ENCODE peak calls at places on chromosomes 5 and 9, in nine cellular contexts. I is pancreas; M is HFF-Myc; C is endothelial cell; O is body of pancreas; W is amygdala; F is activated CD4-positive, alpha-beta memory T cell treated with anti-CD3 and anti-CD28 coated beads, Interleukin-2, amount 10 ng/mL, durations not matched to agents 7 days and 5 days; X is effector memory CD4-positive, alpha-beta T cell; T is NCI-H2107. Z is an unnamed sample.

GRCh38 chr5:171882118-171882517 is 96.5 kb downstream of the SMIM23 start:
- DNase-seq in O (no peak), F (no peak), C (no peak), I (no peak), W (no peak), T (no peak), X (no peak), M (no peak), Z (no peak)

GRCh38 chr5:916441-917293 is 24.0 kb downstream of the TRIP13 start:
- DNase-seq in F (no peak), M (no peak), C (no peak), W (no peak), T (no peak), O (peak), I (no peak), X (no peak), Z (no peak)

GRCh38 chr5:158406884-158407790 is 548.2 kb upstream of the CLINT1 start:
- DNase-seq in M (no peak), W (no peak), T (no peak), X (no peak), O (no peak), I (no peak), F (no peak), C (no peak), Z (peak)

GRCh38 chr5:60801406-60802090 is 42.5 kb downstream of the ELOVL7 start:
- DNase-seq in C (no peak), F (no peak), O (no peak), W (no peak), X (no peak), I (no peak), T (no peak), M (no peak), Z (no peak)

GRCh38 chr9:81686614-81687520 is 2.5 kb downstream of the TLE1 start:
- DNase-seq in C (peak), T (peak), X (no peak), F (no peak), M (no peak), O (peak), W (peak), I (peak), Z (peak)

GRCh38 chr9:34653610-34654072 is 1.7 kb downstream of the IL11RA start:
- DNase-seq in F (no peak), W (peak), T (no peak), O (no peak), I (peak), X (no peak), M (no peak), C (no peak), Z (peak)

GRCh38 chr9:89777544-89777943 is 172.7 kb downstream of the GADD45G start:
- DNase-seq in C (no peak), M (no peak), X (no peak), I (no peak), T (no peak), W (no peak), O (no peak), F (no peak), Z (no peak)

GRCh38 chr5:142385194-142385593 is 60.4 kb upstream of the SPRY4 start:
- DNase-seq in X (no peak), I (no peak), M (no peak), F (no peak), C (no peak), W (no peak), O (no peak), T (no peak), Z (peak)

GRCh38 chr9:131657031-131657377 is 82.9 kb downstream of the RAPGEF1 start:
- DNase-seq in F (no peak), X (peak), C (no peak), W (no peak), I (no peak), O (no peak), M (no peak), T (no peak), Z (no peak)

GRCh38 chr5:153831976-153832375 is 206.7 kb downstream of the FAM114A2 start:
- DNase-seq in M (no peak), I (no peak), C (no peak), O (no peak), X (no peak), W (no peak), T (no peak), F (no peak), Z (peak)

GRCh38 chr5:15446552-15446951 is 53.4 kb upstream of the FBXL7 start:
- DNase-seq in M (no peak), W (no peak), O (no peak), F (no peak), I (no peak), X (no peak), T (no peak), C (no peak), Z (no peak)

GRCh38 chr5:31936699-31937098 is 237.4 kb downstream of the GOLPH3 start:
- DNase-seq in O (no peak), T (no peak), C (no peak), I (no peak), W (no peak), X (no peak), F (no peak), M (no peak), Z (no peak)

GRCh38 chr9:79280691-79281090 is 291.1 kb upstream of the TLE4 start:
- DNase-seq in T (no peak), I (no peak), F (no peak), M (no peak), W (no peak), O (no peak), X (no peak), C (no peak), Z (no peak)

GRCh38 chr5:66606713-66607112 is 10.5 kb downstream of the MAST4 start:
- DNase-seq in C (no peak), F (no peak), O (no peak), I (no peak), T (no peak), X (no peak), W (no peak), M (no peak), Z (no peak)

GRCh38 chr5:159230657-159231056 is 21.3 kb upstream of the RNF145 start:
- DNase-seq in C (no peak), M (no peak), X (no peak), T (no peak), I (no peak), F (no peak), W (no peak), O (no peak), Z (no peak)

GRCh38 chr5:68419637-68420452 is 204.3 kb downstream of the PIK3R1 start:
- DNase-seq in W (no peak), T (no peak), F (no peak), I (no peak), C (no peak), O (no peak), X (no peak), M (peak), Z (peak)

GRCh38 chr9:110156902-110157301 is 51.1 kb downstream of the C9orf152 start:
- DNase-seq in C (no peak), X (no peak), W (no peak), M (peak), F (peak), O (no peak), T (no peak), I (no peak), Z (no peak)

GRCh38 chr5:172418847-172419810 is 35.2 kb downstream of the SH3PXD2B start:
- DNase-seq in F (no peak), C (no peak), O (peak), W (no peak), I (peak), M (no peak), T (no peak), X (no peak), Z (no peak)

GRCh38 chr9:111986035-111986556 is 89.5 kb downstream of the UGCG start:
- DNase-seq in C (no peak), T (no peak), M (no peak), X (no peak), I (no peak), W (no peak), O (no peak), F (no peak), Z (no peak)

GRCh38 chr5:159316519-159317383 is 13.5 kb downstream of the IL12B start:
- DNase-seq in F (peak), O (peak), W (no peak), T (no peak), M (peak), X (no peak), C (peak), I (no peak), Z (peak)

GRCh38 chr5:168798065-168799023 is 219.2 kb upstream of the PANK3 start:
- DNase-seq in T (no peak), C (no peak), O (no peak), M (no peak), W (no peak), F (peak), X (no peak), I (no peak), Z (no peak)

GRCh38 chr5:170312666-170313065 is 15.1 kb upstream of the LCP2 start:
- DNase-seq in W (no peak), T (no peak), I (no peak), M (no peak), F (peak), X (peak), O (no peak), C (no peak), Z (no peak)

GRCh38 chr5:132434813-132435286 is 55.7 kb downstream of the IRF1 start:
- DNase-seq in T (no peak), W (no peak), X (no peak), C (no peak), O (no peak), M (no peak), F (no peak), I (no peak), Z (no peak)

GRCh38 chr5:8908055-8908683 is 637.7 kb downstream of the SEMA5A start:
- DNase-seq in O (peak), I (no peak), T (no peak), X (no peak), F (peak), C (peak), M (peak), W (no peak), Z (peak)

GRCh38 chr5:137034764-137035479 is 464.2 kb downstream of the SPOCK1 start:
- DNase-seq in O (no peak), C (no peak), X (no peak), I (no peak), W (no peak), T (no peak), M (no peak), F (no peak), Z (no peak)

GRCh38 chr9:86337469-86338107 is 16.6 kb downstream of the TUT7 start:
- DNase-seq in X (no peak), O (no peak), C (no peak), W (no peak), I (no peak), F (no peak), T (no peak), M (no peak), Z (no peak)

GRCh38 chr9:88312517-88313103 is 75.6 kb upstream of the SPIN1 start:
- DNase-seq in X (no peak), C (no peak), M (no peak), O (no peak), W (no peak), F (no peak), I (no peak), T (no peak), Z (no peak)

GRCh38 chr9:93673271-93673843 is 97.0 kb downstream of the PHF2 start:
- DNase-seq in M (no peak), C (peak), W (no peak), F (peak), O (peak), X (no peak), T (no peak), I (peak), Z (peak)

Z was measured in cardiac muscle cell.